ENCODE peak calls at places on chromosomes 7 and 10, in four cellular contexts. One of them, this sample, is unnamed.

GRCh38 chr10:77486511-77486910 is 151.1 kb downstream of the KCNMA1 start:
- DNase-seq in IMR-90: no peak
- DNase-seq in lung: no peak
- DNase-seq in left ventricle myocardium inferior: no peak
- DNase-seq in this sample: no peak

GRCh38 chr7:11261470-11261869 is 287.8 kb downstream of the PHF14 start:
- DNase-seq in IMR-90: no peak
- DNase-seq in lung: peak
- DNase-seq in left ventricle myocardium inferior: no peak
- DNase-seq in this sample: peak

GRCh38 chr10:130108934-130109604 is 1.6 kb downstream of the C10orf143 start:
- DNase-seq in IMR-90: no peak
- DNase-seq in lung: no peak
- DNase-seq in left ventricle myocardium inferior: no peak
- DNase-seq in this sample: no peak

GRCh38 chr10:45428611-45429510 is 54.8 kb downstream of the ALOX5 start:
- DNase-seq in IMR-90: no peak
- DNase-seq in lung: no peak
- DNase-seq in left ventricle myocardium inferior: no peak
- DNase-seq in this sample: no peak

GRCh38 chr7:106603300-106603699 is 57.7 kb downstream of the CCDC71L start:
- DNase-seq in IMR-90: no peak
- DNase-seq in lung: no peak
- DNase-seq in left ventricle myocardium inferior: no peak
- DNase-seq in this sample: no peak

GRCh38 chr10:88881335-88881734 is 1.3 kb downstream of the STAMBPL1 start:
- DNase-seq in IMR-90: no peak
- DNase-seq in lung: no peak
- DNase-seq in left ventricle myocardium inferior: no peak
- DNase-seq in this sample: no peak

GRCh38 chr10:104339469-104340098 is 1.3 kb upstream of the ITPRIP start:
- DNase-seq in IMR-90: peak
- DNase-seq in lung: no peak
- DNase-seq in left ventricle myocardium inferior: no peak
- DNase-seq in this sample: no peak

GRCh38 chr10:34235164-34235832 is 579.8 kb downstream of the PARD3 start:
- DNase-seq in IMR-90: peak
- DNase-seq in lung: no peak
- DNase-seq in left ventricle myocardium inferior: no peak
- DNase-seq in this sample: no peak

GRCh38 chr7:98621573-98622482 is 4.7 kb downstream of the NPTX2 start:
- DNase-seq in IMR-90: no peak
- DNase-seq in lung: no peak
- DNase-seq in left ventricle myocardium inferior: no peak
- DNase-seq in this sample: no peak

GRCh38 chr7:12728192-12728538 is 40.7 kb downstream of the ARL4A start:
- DNase-seq in IMR-90: no peak
- DNase-seq in lung: no peak
- DNase-seq in left ventricle myocardium inferior: no peak
- DNase-seq in this sample: no peak

GRCh38 chr10:77872947-77873557 is 53.5 kb downstream of the DLG5 start:
- DNase-seq in IMR-90: no peak
- DNase-seq in lung: no peak
- DNase-seq in left ventricle myocardium inferior: no peak
- DNase-seq in this sample: no peak

GRCh38 chr10:24287559-24288195 is 78.7 kb downstream of the KIAA1217 start:
- DNase-seq in IMR-90: no peak
- DNase-seq in lung: no peak
- DNase-seq in left ventricle myocardium inferior: no peak
- DNase-seq in this sample: no peak

GRCh38 chr7:170551-171363 is 21.6 kb upstream of the FAM20C start:
- DNase-seq in IMR-90: no peak
- DNase-seq in lung: no peak
- DNase-seq in left ventricle myocardium inferior: no peak
- DNase-seq in this sample: no peak

GRCh38 chr7:33961948-33962347 is 56.6 kb downstream of the BMPER start:
- DNase-seq in IMR-90: no peak
- DNase-seq in lung: no peak
- DNase-seq in left ventricle myocardium inferior: no peak
- DNase-seq in this sample: no peak

GRCh38 chr7:130734525-130735272 is 692 bp upstream of the KLF14 start:
- DNase-seq in IMR-90: peak
- DNase-seq in lung: no peak
- DNase-seq in left ventricle myocardium inferior: no peak
- DNase-seq in this sample: no peak

GRCh38 chr7:40297741-40298311 is 163.0 kb downstream of the SUGCT start:
- DNase-seq in IMR-90: peak
- DNase-seq in lung: no peak
- DNase-seq in left ventricle myocardium inferior: no peak
- DNase-seq in this sample: no peak

GRCh38 chr7:70764004-70764691 is 367.8 kb upstream of the GALNT17 start:
- DNase-seq in IMR-90: no peak
- DNase-seq in lung: no peak
- DNase-seq in left ventricle myocardium inferior: no peak
- DNase-seq in this sample: no peak

GRCh38 chr7:80764132-80764531 is 125.7 kb downstream of the CD36 start:
- DNase-seq in IMR-90: no peak
- DNase-seq in lung: no peak
- DNase-seq in left ventricle myocardium inferior: no peak
- DNase-seq in this sample: no peak

GRCh38 chr10:49242604-49243003 is 54.4 kb upstream of the TMEM273 start:
- DNase-seq in IMR-90: no peak
- DNase-seq in lung: no peak
- DNase-seq in left ventricle myocardium inferior: peak
- DNase-seq in this sample: no peak

GRCh38 chr7:101378808-101379207 is 16.1 kb downstream of the COL26A1 start:
- DNase-seq in IMR-90: no peak
- DNase-seq in lung: no peak
- DNase-seq in left ventricle myocardium inferior: no peak
- DNase-seq in this sample: no peak

GRCh38 chr7:30594055-30594539 is 581 bp upstream of the GARS1 start:
- DNase-seq in IMR-90: peak
- DNase-seq in lung: peak
- DNase-seq in left ventricle myocardium inferior: peak
- DNase-seq in this sample: no peak

GRCh38 chr10:121112618-121113384 is 261.6 kb downstream of the WDR11 start:
- DNase-seq in IMR-90: no peak
- DNase-seq in lung: no peak
- DNase-seq in left ventricle myocardium inferior: no peak
- DNase-seq in this sample: no peak

GRCh38 chr7:50679218-50680007 is 103.3 kb downstream of the GRB10 start:
- DNase-seq in IMR-90: peak
- DNase-seq in lung: no peak
- DNase-seq in left ventricle myocardium inferior: no peak
- DNase-seq in this sample: peak

GRCh38 chr7:69738396-69738889 is 140.2 kb downstream of the AUTS2 start:
- DNase-seq in IMR-90: no peak
- DNase-seq in lung: no peak
- DNase-seq in left ventricle myocardium inferior: no peak
- DNase-seq in this sample: no peak

DNA sequence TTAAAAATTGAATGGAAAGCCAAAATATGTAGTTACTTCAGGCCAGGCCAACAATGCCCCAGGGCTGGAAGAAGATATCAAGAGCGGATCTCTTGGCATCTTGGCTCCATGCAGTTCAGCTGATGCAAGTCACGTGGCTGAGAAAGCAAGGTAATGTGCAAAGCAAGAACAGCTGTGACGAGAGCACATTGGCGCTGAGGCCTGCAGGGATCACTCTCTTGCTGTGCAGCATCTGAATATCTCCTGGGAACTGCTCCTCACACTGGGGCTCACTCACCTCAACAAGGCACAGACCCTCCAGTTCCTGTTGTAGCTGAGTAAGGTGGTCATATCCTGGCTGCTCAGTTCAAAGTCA is 14.0 kb downstream of the AKR1B1 start:
- DNase-seq in IMR-90: no peak
- DNase-seq in lung: no peak
- DNase-seq in left ventricle myocardium inferior: no peak
- DNase-seq in this sample: no peak
- H3K4me3 ChIP-seq in IMR-90: no peak
- H3K4me3 ChIP-seq in lung: no peak
- H3K4me3 ChIP-seq in left ventricle myocardium inferior: no peak
- H3K4me3 ChIP-seq in this sample: no peak

GRCh38 chr10:17229717-17229966 is 1.6 kb downstream of the VIM start:
- DNase-seq in IMR-90: no peak
- DNase-seq in lung: no peak
- DNase-seq in left ventricle myocardium inferior: no peak
- DNase-seq in this sample: no peak
- TF ChIP-seq CTCF in IMR-90: no peak
- TF ChIP-seq CTCF in lung: no peak
- TF ChIP-seq CTCF in left ventricle myocardium inferior: no peak
- TF ChIP-seq CTCF in this sample: no peak

DNA sequence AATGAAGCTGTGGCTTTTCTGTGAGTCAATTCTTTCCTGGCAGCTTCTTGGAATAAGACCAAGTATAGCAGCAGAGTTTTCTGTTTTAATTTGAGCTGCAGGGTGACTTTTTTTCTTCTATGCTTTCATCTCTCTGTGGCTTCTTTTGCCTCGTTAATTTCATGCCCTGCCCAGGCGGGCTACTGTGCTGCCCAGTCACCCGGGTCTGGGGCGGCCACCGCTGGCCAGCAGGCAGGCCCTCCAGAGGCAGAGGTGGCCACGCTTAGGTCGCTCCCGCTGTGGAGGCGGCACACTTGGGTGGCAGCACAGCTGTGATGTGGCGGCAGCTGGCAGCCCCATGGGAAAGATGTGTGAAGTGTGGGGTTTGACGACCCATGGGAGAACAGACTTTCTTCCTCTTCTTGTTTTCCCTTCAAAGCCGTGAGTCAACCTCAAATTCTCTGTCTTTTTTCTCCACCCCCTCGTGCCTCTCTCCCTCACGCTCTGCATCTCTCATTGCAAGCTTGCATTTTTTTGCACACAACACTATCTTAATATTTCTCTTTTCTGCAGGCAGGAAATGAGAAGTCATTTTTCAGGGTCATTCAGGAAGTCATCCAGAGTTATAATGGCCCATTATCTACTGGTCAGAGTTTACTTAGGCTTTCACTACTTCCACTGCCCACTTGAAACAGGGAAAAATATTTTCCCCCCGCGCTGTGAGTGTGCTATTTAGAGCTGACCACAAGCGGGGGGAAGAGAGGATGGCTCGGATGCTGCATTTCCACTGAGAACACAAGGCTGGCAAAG is 67.8 kb downstream of the EGFR start:
- DNase-seq in IMR-90: peak
- DNase-seq in lung: peak
- DNase-seq in left ventricle myocardium inferior: no peak
- DNase-seq in this sample: no peak
- H3K4me3 ChIP-seq in IMR-90: peak
- H3K4me3 ChIP-seq in lung: no peak
- H3K4me3 ChIP-seq in left ventricle myocardium inferior: peak
- H3K4me3 ChIP-seq in this sample: no peak

GRCh38 chr10:22986771-22987542 is 59.1 kb downstream of the ARMC3 start:
- DNase-seq in IMR-90: peak
- DNase-seq in lung: no peak
- DNase-seq in left ventricle myocardium inferior: no peak
- DNase-seq in this sample: peak
- TF ChIP-seq CTCF in IMR-90: peak
- TF ChIP-seq CTCF in lung: peak
- TF ChIP-seq CTCF in left ventricle myocardium inferior: peak
- TF ChIP-seq CTCF in this sample: peak

GRCh38 chr10:3239920-3240909 is 67.6 kb upstream of the PITRM1 start:
- DNase-seq in IMR-90: no peak
- DNase-seq in lung: no peak
- DNase-seq in left ventricle myocardium inferior: no peak
- DNase-seq in this sample: no peak
- H3K4me3 ChIP-seq in IMR-90: no peak
- H3K4me3 ChIP-seq in lung: no peak
- H3K4me3 ChIP-seq in left ventricle myocardium inferior: peak
- H3K4me3 ChIP-seq in this sample: no peak

GRCh38 chr7:85018498-85018897 is 168.4 kb downstream of the SEMA3D start:
- DNase-seq in IMR-90: peak
- DNase-seq in lung: no peak
- DNase-seq in left ventricle myocardium inferior: no peak
- DNase-seq in this sample: no peak
- TF ChIP-seq CTCF in IMR-90: no peak
- TF ChIP-seq CTCF in lung: no peak
- TF ChIP-seq CTCF in left ventricle myocardium inferior: no peak
- TF ChIP-seq CTCF in this sample: no peak

GRCh38 chr7:8136331-8136730 is 125.6 kb downstream of the ICA1 start:
- DNase-seq in IMR-90: no peak
- DNase-seq in lung: no peak
- DNase-seq in left ventricle myocardium inferior: no peak
- DNase-seq in this sample: no peak

GRCh38 chr7:8131694-8132605 is 130.0 kb downstream of the ICA1 start:
- DNase-seq in IMR-90: no peak
- DNase-seq in lung: no peak
- DNase-seq in left ventricle myocardium inferior: no peak
- DNase-seq in this sample: no peak

GRCh38 chr7:8135417-8135816 is 126.5 kb downstream of the ICA1 start:
- DNase-seq in IMR-90: no peak
- DNase-seq in lung: no peak
- DNase-seq in left ventricle myocardium inferior: no peak
- DNase-seq in this sample: no peak

GRCh38 chr7:8133188-8133848 is 128.6 kb downstream of the ICA1 start:
- DNase-seq in IMR-90: no peak
- DNase-seq in lung: no peak
- DNase-seq in left ventricle myocardium inferior: no peak
- DNase-seq in this sample: no peak

DNA sequence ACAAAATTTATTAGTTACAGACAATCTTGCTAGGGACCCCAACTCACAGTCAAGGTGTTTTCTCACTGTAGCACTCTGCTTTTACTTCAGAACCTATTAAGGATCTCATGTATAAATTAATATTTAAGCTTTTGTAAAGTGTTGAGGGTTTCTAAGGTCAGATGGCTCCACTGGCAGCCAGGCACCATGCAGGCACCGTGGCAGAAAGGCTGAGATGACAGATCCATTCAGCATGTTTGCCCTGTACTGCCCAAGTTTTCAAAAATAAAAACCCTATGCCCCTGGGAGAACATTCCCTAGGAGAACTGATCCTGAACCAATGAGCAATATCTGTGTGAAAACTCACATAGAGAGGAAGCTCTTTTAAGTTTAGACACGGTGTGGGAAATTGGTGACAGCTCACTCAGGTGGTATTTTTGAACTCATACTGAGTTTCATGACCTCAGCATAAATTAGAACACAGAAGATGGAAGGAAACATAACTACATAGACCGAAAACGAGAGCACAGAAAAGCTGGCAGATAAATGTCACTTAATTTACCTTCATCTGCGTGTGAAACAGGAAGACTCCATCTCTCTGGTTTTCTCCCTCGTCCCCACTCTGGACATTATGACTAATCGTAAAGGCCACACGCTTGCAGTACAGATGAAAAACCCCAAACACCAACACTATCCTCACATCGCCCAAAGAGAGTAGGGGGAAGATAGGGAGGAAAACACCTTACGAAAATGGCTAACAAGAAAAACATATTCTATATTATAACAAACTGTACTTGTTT is 127.8 kb downstream of the ICA1 start:
- DNase-seq in IMR-90: no peak
- DNase-seq in lung: no peak
- DNase-seq in left ventricle myocardium inferior: no peak
- DNase-seq in this sample: no peak
- H3K4me3 ChIP-seq in IMR-90: no peak
- H3K4me3 ChIP-seq in lung: no peak
- H3K4me3 ChIP-seq in left ventricle myocardium inferior: no peak
- H3K4me3 ChIP-seq in this sample: no peak

GRCh38 chr7:47170516-47170915 is 411.4 kb downstream of the TNS3 start:
- DNase-seq in IMR-90: peak
- DNase-seq in lung: no peak
- DNase-seq in left ventricle myocardium inferior: no peak
- DNase-seq in this sample: no peak
- TF ChIP-seq CTCF in IMR-90: peak
- TF ChIP-seq CTCF in lung: no peak
- TF ChIP-seq CTCF in left ventricle myocardium inferior: peak
- TF ChIP-seq CTCF in this sample: peak

This sample was measured in LNCaP clone FGC.